ENCODE peak calls at places on chromosomes 2 and 18, in four cellular contexts. One of them, this sample, is unnamed.

GRCh38 chr2:105739944-105740734 is 4.6 kb upstream of the NCK2 start:
- DNase-seq in mammary epithelial cell: no peak
- DNase-seq in hepatocyte: no peak
- DNase-seq in HCT116: no peak
- DNase-seq in this sample: no peak

GRCh38 chr2:219511547-219512325 is 2.5 kb upstream of the ASIC4 start:
- DNase-seq in mammary epithelial cell: no peak
- DNase-seq in hepatocyte: no peak
- DNase-seq in HCT116: no peak
- DNase-seq in this sample: no peak

GRCh38 chr18:38032516-38032915 is 466.9 kb upstream of the CELF4 start:
- DNase-seq in mammary epithelial cell: no peak
- DNase-seq in hepatocyte: no peak
- DNase-seq in HCT116: no peak
- DNase-seq in this sample: no peak

GRCh38 chr2:134231296-134231964 is 22.4 kb upstream of the MGAT5 start:
- DNase-seq in mammary epithelial cell: no peak
- DNase-seq in hepatocyte: no peak
- DNase-seq in HCT116: no peak
- DNase-seq in this sample: no peak

GRCh38 chr2:238174291-238174690 is 15.5 kb downstream of the ERFE start:
- DNase-seq in mammary epithelial cell: no peak
- DNase-seq in hepatocyte: no peak
- DNase-seq in HCT116: no peak
- DNase-seq in this sample: no peak

GRCh38 chr18:27605107-27605834 is 420.2 kb upstream of the CHST9 start:
- DNase-seq in mammary epithelial cell: peak
- DNase-seq in hepatocyte: peak
- DNase-seq in HCT116: peak
- DNase-seq in this sample: peak

GRCh38 chr2:88212251-88212790 is 42.2 kb downstream of the THNSL2 start:
- DNase-seq in mammary epithelial cell: peak
- DNase-seq in hepatocyte: no peak
- DNase-seq in HCT116: peak
- DNase-seq in this sample: peak

GRCh38 chr2:3297523-3297922 is 80.1 kb downstream of the EIPR1 start:
- DNase-seq in mammary epithelial cell: no peak
- DNase-seq in hepatocyte: no peak
- DNase-seq in HCT116: no peak
- DNase-seq in this sample: no peak

GRCh38 chr2:119681868-119682220 is 2.8 kb downstream of the TMEM177 start:
- DNase-seq in mammary epithelial cell: no peak
- DNase-seq in hepatocyte: no peak
- DNase-seq in HCT116: no peak
- DNase-seq in this sample: no peak

GRCh38 chr2:51219468-51219867 is 187.5 kb upstream of the NRXN1 start:
- DNase-seq in mammary epithelial cell: no peak
- DNase-seq in hepatocyte: no peak
- DNase-seq in HCT116: no peak
- DNase-seq in this sample: no peak

GRCh38 chr2:120747706-120748105 is 12.0 kb downstream of the GLI2 start:
- DNase-seq in mammary epithelial cell: no peak
- DNase-seq in hepatocyte: no peak
- DNase-seq in HCT116: no peak
- DNase-seq in this sample: no peak

GRCh38 chr2:187982668-187983067 is 309.0 kb upstream of the GULP1 start:
- DNase-seq in mammary epithelial cell: peak
- DNase-seq in hepatocyte: peak
- DNase-seq in HCT116: no peak
- DNase-seq in this sample: peak

GRCh38 chr2:95158441-95158840 is 1.2 kb downstream of the ZNF514 start:
- DNase-seq in mammary epithelial cell: no peak
- DNase-seq in hepatocyte: no peak
- DNase-seq in HCT116: no peak
- DNase-seq in this sample: no peak

GRCh38 chr2:143802242-143802641 is 673.0 kb downstream of the ARHGAP15 start:
- DNase-seq in mammary epithelial cell: peak
- DNase-seq in hepatocyte: no peak
- DNase-seq in HCT116: no peak
- DNase-seq in this sample: peak

GRCh38 chr2:190805843-190806242 is 74.8 kb upstream of the GLS start:
- DNase-seq in mammary epithelial cell: no peak
- DNase-seq in hepatocyte: no peak
- DNase-seq in HCT116: no peak
- DNase-seq in this sample: no peak

GRCh38 chr2:113876503-113877387 is 13.1 kb upstream of the ACTR3 start:
- DNase-seq in mammary epithelial cell: peak
- DNase-seq in hepatocyte: peak
- DNase-seq in HCT116: peak
- DNase-seq in this sample: no peak

GRCh38 chr18:7066965-7067555 is 50.5 kb downstream of the LAMA1 start:
- DNase-seq in mammary epithelial cell: peak
- DNase-seq in hepatocyte: no peak
- DNase-seq in HCT116: no peak
- DNase-seq in this sample: no peak

DNA sequence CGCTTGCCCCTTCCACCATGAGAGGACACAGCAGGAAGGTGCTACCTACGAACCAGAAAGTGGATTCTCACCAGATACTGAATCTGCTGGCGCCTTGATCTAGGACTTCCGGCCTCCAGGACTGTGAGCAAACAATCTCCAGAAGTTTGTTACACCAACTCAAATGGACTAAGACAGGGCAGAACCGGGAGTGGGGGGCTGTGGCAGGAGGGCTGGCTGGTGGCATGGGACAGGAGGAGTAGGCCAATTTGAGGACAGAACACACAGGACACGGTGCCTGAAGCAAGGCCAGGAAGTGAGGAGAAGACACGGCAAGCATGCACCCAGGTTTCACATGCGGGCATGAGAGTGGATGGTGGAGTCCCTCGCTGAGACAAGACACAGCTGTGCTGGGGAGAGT is 40.1 kb downstream of the CRACDL start:
- DNase-seq in mammary epithelial cell: no peak
- DNase-seq in hepatocyte: no peak
- DNase-seq in HCT116: no peak
- DNase-seq in this sample: no peak
- H2AFZ ChIP-seq in mammary epithelial cell: no peak
- H2AFZ ChIP-seq in hepatocyte: no peak
- H2AFZ ChIP-seq in HCT116: no peak
- H2AFZ ChIP-seq in this sample: no peak

DNA sequence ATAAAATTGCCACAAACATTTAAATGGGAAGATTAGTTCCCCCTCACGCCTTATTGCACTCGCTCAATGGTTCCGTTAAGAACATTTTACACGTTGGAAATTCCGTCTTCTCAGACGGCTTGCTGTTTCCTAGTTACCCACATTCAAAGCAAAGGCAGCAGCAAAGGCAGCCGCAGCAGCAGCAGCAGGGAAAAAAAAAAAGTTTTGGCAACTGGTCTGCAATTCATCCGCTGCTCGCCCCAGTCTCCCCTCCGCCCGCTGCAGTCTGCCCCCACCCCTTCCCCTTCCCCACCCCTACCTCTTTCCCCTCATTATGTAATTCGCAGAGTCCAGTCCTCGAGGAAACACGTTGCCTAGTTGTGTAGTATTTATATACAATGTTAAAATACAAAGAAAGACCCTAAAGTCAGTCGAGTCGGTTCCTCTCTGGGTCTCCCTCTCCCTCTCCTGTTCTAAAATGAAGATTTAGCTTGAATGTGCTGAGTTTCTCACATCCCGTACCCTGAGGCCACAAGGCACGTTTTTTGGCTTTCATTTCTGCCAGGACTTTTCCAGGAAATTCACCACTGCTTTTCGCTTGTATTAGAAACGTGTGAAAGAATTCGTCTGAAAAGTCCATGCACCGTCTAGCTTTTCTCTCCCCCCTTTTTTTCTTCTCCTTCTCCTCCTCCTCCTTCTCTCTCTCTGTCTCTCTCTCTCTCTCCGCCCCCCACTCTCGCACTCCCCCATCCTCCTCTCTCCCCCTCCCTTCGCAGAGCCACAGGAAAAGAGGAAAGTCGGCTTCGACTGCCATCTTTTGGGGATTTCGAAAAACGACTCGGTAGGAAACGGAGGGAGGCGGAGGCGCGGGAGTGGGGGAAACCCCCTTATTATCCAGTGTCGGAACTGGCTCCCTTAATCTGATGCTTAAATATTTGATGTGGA is 140.0 kb downstream of the MEIS1 start:
- DNase-seq in mammary epithelial cell: peak
- DNase-seq in hepatocyte: peak
- DNase-seq in HCT116: no peak
- DNase-seq in this sample: peak
- TF ChIP-seq EZH2 in mammary epithelial cell: no peak
- TF ChIP-seq EZH2 in hepatocyte: no peak
- TF ChIP-seq EZH2 in HCT116: no peak
- TF ChIP-seq EZH2 in this sample: no peak

GRCh38 chr2:101516833-101517690 is 42.1 kb upstream of the RFX8 start:
- DNase-seq in mammary epithelial cell: peak
- DNase-seq in hepatocyte: no peak
- DNase-seq in HCT116: peak
- DNase-seq in this sample: peak
- H3K4me3 ChIP-seq in mammary epithelial cell: no peak
- H3K4me3 ChIP-seq in hepatocyte: no peak
- H3K4me3 ChIP-seq in HCT116: peak
- H3K4me3 ChIP-seq in this sample: no peak

DNA sequence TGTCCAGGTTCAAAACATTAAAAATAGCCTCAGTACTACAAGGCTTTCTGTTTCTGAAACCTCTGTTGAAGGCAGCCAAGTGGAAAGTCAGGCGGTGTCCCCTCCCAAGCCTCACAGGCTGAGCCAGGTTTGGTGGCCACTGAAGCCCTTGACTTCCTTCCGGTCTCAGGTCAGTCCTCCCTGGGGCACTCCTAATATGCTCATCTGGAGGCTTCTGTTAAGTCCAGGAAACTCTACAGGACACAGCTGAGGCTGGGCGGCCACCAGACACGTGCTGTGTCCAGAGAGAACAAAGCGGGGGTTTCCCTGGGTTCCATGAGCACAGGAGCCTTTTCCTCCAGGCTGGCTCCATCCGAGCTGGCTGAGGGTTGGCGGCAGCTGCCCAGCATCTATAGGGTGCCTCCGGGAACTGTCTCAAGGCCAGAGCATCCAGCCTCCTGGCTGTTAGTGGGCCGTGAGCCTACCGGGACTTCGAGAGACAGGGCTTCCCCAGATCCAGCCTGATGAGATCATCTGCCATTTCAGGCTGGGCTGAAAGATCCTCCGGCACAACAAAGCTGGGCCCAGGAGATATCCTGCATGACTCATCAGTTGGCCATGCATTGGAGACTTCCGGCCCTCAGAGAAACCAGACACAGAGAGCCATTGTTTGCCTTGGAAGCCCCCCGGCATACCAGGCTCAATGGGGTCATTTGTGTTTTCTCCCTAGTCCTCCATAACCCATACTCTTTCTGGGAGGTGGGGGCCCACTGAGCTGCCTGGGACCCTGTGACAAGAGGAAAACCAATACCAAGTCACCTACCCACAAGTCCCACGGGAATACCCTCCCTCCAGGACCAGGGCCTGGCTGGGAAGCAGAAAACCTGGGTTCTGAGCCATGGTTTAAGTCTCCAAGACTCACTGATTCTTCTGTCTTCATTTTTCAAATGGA is 71.7 kb downstream of the HS1BP3 start:
- DNase-seq in mammary epithelial cell: peak
- DNase-seq in hepatocyte: peak
- DNase-seq in HCT116: peak
- DNase-seq in this sample: peak
- H2AFZ ChIP-seq in mammary epithelial cell: peak
- H2AFZ ChIP-seq in hepatocyte: peak
- H2AFZ ChIP-seq in HCT116: peak
- H2AFZ ChIP-seq in this sample: peak